ENCODE peak calls at places on chromosomes 1 and 21, in seven cellular contexts. P, F, X, A, I, R and G are unnamed samples.

GRCh38 chr1:110606784-110607662 is 865 bp upstream of the KCNA2 start:
- DNase-seq in P (no peak), F (peak), X (no peak), A (no peak), I (peak), R (no peak), G (no peak)

GRCh38 chr1:22323846-22324504 is 127.7 kb upstream of the ZBTB40 start:
- DNase-seq in P (no peak), F (no peak), X (no peak), A (no peak), I (no peak), R (no peak), G (no peak)

GRCh38 chr1:44817771-44818495 is 9.6 kb downstream of the BTBD19 start:
- DNase-seq in P (no peak), F (no peak), X (peak), A (no peak), I (no peak), R (no peak), G (no peak)

GRCh38 chr21:39451332-39452206 is at the start of gene SH3BGR:
- DNase-seq in P (no peak), F (peak), X (peak), A (peak), I (peak), R (peak), G (no peak)

GRCh38 chr1:166705376-166706289 is 133.6 kb upstream of the POGK start:
- DNase-seq in P (no peak), F (no peak), X (no peak), A (no peak), I (no peak), R (no peak), G (no peak)

GRCh38 chr1:222919478-222919865 is 104.6 kb downstream of the DISP1 start:
- DNase-seq in P (peak), F (no peak), X (no peak), A (no peak), I (no peak), R (no peak), G (no peak)

GRCh38 chr1:9481048-9481447 is 58.2 kb upstream of the SLC25A33 start:
- DNase-seq in P (no peak), F (no peak), X (no peak), A (no peak), I (no peak), R (no peak), G (no peak)

GRCh38 chr21:33300701-33301631 is 23.8 kb upstream of the IFNAR1 start:
- DNase-seq in P (no peak), F (no peak), X (no peak), A (no peak), I (peak), R (no peak), G (peak)

GRCh38 chr1:50538476-50538875 is 115.2 kb upstream of the DMRTA2 start:
- DNase-seq in P (no peak), F (no peak), X (no peak), A (no peak), I (peak), R (no peak), G (no peak)

GRCh38 chr1:109628540-109629321 is 9.1 kb downstream of the AMPD2 start:
- DNase-seq in P (no peak), F (no peak), X (no peak), A (no peak), I (no peak), R (no peak), G (no peak)

GRCh38 chr21:29217818-29218252 is 80.9 kb upstream of the BACH1 start:
- DNase-seq in P (peak), F (no peak), X (no peak), A (no peak), I (peak), R (peak), G (peak)

GRCh38 chr1:7770939-7771672 is at the start of gene VAMP3:
- DNase-seq in P (peak), F (peak), X (peak), A (peak), I (peak), R (peak), G (peak)

GRCh38 chr1:85343612-85344255 is 67.3 kb upstream of the BCL10 start:
- DNase-seq in P (peak), F (no peak), X (no peak), A (no peak), I (peak), R (no peak), G (peak)